ENCODE peak calls at places on chromosomes 7 and 10, in five cellular contexts. Y is brain microvascular endothelial cell, C is HCT116, T is sigmoid colon, A is WERI-Rb-1. L is an unnamed sample.

GRCh38 chr7:131861620-131862346 is 305.4 kb upstream of the PODXL start:
- DNase-seq in Y (no peak), C (no peak), T (no peak), A (no peak), L (no peak)

GRCh38 chr10:130254168-130255061 is 118.2 kb downstream of the GLRX3 start:
- DNase-seq in Y (no peak), C (no peak), T (no peak), A (no peak), L (no peak)

GRCh38 chr7:112386619-112387018 is 63.6 kb upstream of the IFRD1 start:
- DNase-seq in Y (no peak), C (no peak), T (no peak), A (no peak), L (no peak)

GRCh38 chr7:104231054-104232046 is 23.5 kb upstream of the ORC5 start:
- DNase-seq in Y (peak), C (peak), T (peak), A (peak), L (peak)

GRCh38 chr10:60048146-60048545 is 141.8 kb upstream of the CCDC6 start:
- DNase-seq in Y (no peak), C (peak), T (no peak), A (peak), L (peak)

GRCh38 chr7:122881324-122881723 is 4.9 kb downstream of the CADPS2 start:
- DNase-seq in Y (no peak), C (no peak), T (no peak), A (no peak), L (no peak)

GRCh38 chr10:70693619-70694286 is 21.4 kb downstream of the ADAMTS14 start:
- DNase-seq in Y (no peak), C (no peak), T (peak), A (no peak), L (no peak)

GRCh38 chr7:139875821-139876241 is 46.8 kb downstream of the TBXAS1 start:
- DNase-seq in Y (no peak), C (no peak), T (no peak), A (no peak), L (no peak)

GRCh38 chr10:133126431-133127290 is 33.4 kb upstream of the KNDC1 start:
- DNase-seq in Y (no peak), C (no peak), T (peak), A (no peak), L (no peak)

GRCh38 chr10:76774987-76775603 is 862.5 kb downstream of the KCNMA1 start:
- DNase-seq in Y (no peak), C (no peak), T (no peak), A (no peak), L (no peak)

GRCh38 chr7:148732862-148733261 is 34.2 kb downstream of the CUL1 start:
- DNase-seq in Y (no peak), C (no peak), T (no peak), A (no peak), L (no peak)

GRCh38 chr7:14691597-14692203 is 210.9 kb downstream of the DGKB start:
- DNase-seq in Y (peak), C (peak), T (peak), A (peak), L (peak)

GRCh38 chr7:10802526-10802925 is 171.1 kb upstream of the PHF14 start:
- DNase-seq in Y (peak), C (no peak), T (no peak), A (no peak), L (peak)

GRCh38 chr7:127900116-127900515 is 131.1 kb downstream of the LRRC4 start:
- DNase-seq in Y (no peak), C (no peak), T (no peak), A (no peak), L (no peak)

GRCh38 chr7:151790826-151791379 is 86.0 kb downstream of the PRKAG2 start:
- DNase-seq in Y (no peak), C (no peak), T (no peak), A (no peak), L (no peak)

GRCh38 chr10:44958196-44958896 is 1.3 kb upstream of the RASSF4 start:
- DNase-seq in Y (peak), C (no peak), T (peak), A (no peak), L (peak)

GRCh38 chr7:157271991-157272324 is 64.8 kb upstream of the DNAJB6 start:
- DNase-seq in Y (peak), C (no peak), T (peak), A (no peak), L (peak)

DNA sequence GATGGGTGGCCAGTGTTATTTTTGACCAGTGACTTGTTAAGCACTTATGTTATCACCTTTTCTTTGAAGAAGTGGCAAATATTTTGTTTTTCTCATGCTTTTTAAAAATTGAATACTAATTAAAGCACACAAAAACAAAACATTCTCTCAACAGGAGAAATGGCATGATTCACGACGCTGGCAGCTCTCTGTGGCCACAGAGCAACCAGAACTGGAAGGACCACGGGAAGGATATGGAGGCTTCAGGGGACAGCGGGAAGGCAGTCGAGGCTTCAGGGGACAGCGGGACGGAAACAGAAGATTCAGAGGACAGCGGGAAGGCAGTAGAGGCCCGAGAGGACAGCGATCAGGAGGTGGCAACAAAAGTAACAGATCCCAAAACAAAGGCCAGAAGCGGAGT is 6.2 kb upstream of the KIFBP start:
- DNase-seq in Y (no peak), C (no peak), T (no peak), A (no peak), L (no peak)
- H3K27ac ChIP-seq in Y (no peak), C (no peak), T (no peak), A (no peak), L (no peak)

GRCh38 chr10:114279289-114279688 is 40.2 kb downstream of the VWA2 start:
- DNase-seq in Y (no peak), C (no peak), T (no peak), A (no peak), L (no peak)

GRCh38 chr10:114281461-114281860 is 42.4 kb downstream of the VWA2 start:
- DNase-seq in Y (no peak), C (no peak), T (no peak), A (no peak), L (no peak)

GRCh38 chr10:114281006-114281405 is 42.0 kb downstream of the VWA2 start:
- DNase-seq in Y (no peak), C (no peak), T (no peak), A (no peak), L (no peak)

GRCh38 chr10:114278884-114279191 is 39.8 kb downstream of the VWA2 start:
- DNase-seq in Y (no peak), C (no peak), T (no peak), A (no peak), L (no peak)

GRCh38 chr10:114279886-114280644 is 41.0 kb downstream of the VWA2 start:
- DNase-seq in Y (no peak), C (no peak), T (no peak), A (no peak), L (peak)
- TF ChIP-seq CTCF in Y (no peak), C (no peak), T (no peak), A (no peak), L (no peak)

GRCh38 chr7:136874393-136875032 is 6.1 kb downstream of the CHRM2 start:
- DNase-seq in Y (no peak), C (peak), T (no peak), A (peak), L (no peak)
- H3K27ac ChIP-seq in Y (no peak), C (no peak), T (peak), A (no peak), L (no peak)

GRCh38 chr7:3649250-3649649 is 348.2 kb downstream of the SDK1 start:
- DNase-seq in Y (peak), C (no peak), T (no peak), A (no peak), L (no peak)
- TF ChIP-seq CTCF in Y (peak), C (peak), T (no peak), A (peak), L (no peak)

DNA sequence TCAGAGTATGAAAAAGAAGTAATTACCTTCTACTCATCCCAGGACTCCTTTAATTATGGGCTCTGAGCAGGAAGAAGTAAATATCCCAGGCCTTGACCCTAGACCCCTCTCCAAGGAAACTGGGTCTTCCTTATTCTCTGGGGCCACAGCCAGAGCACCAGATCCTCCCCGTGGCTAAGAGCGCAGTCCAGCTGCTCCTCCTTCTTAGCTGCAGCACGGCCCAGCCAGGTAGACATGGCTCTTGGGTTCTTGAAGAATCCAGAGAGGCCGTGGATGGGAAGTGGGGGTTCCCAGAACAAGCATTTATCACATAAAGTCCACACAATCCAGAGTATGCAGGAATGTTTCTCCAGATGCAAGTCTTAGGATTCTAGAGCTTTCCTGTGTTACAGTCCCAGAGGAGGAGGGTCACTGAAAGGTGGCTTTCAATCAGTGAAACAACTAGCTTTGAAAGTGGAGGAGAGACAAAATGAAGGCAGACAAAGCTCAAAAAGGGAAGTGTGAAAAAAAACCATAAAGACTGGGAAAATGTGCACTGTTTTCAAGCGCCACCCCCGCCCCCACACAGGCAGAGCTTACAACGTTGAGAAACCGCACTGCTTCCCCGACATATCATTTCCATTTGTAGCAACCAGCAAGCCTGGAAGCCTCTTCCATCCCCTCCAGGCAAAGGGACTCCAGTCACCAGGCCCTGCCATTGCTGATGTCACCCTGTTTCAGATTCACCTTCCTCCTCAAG is 396.5 kb upstream of the MKI67 start:
- DNase-seq in Y (no peak), C (no peak), T (no peak), A (no peak), L (no peak)
- H3K27ac ChIP-seq in Y (no peak), C (no peak), T (no peak), A (no peak), L (no peak)

GRCh38 chr10:22259280-22259679 is 41.5 kb upstream of the EBLN1 start:
- DNase-seq in Y (no peak), C (no peak), T (no peak), A (peak), L (no peak)
- TF ChIP-seq CTCF in Y (peak), C (no peak), T (no peak), A (peak), L (no peak)